ENCODE peak calls at places on chromosome 10, in six cellular contexts. G is NCI-H524, D is uterus, K is adipocyte, E is NCI-H1092, J is mucosa of descending colon. C is an unnamed sample.
A peak's percentile ranks its signal among the peaks of the same experiment; 100 is the strongest.

GRCh38 chr10:59622320-59622901 is 87.2 kb downstream of the SLC16A9 start:
- DNase-seq in D (peak; percentile 37), K (peak; percentile 67), E (peak; percentile 12), G (peak; percentile 1), J (peak; percentile 65), C (peak; percentile 30)

GRCh38 chr10:92891885-92892705 is 43.8 kb downstream of the EXOC6 start:
- DNase-seq in K (peak; percentile 53), E (no peak), G (no peak), J (peak; percentile 72), D (peak; percentile 27), C (no peak)

GRCh38 chr10:338176-339037 is 203.2 kb downstream of the ZMYND11 start:
- DNase-seq in K (no peak), E (no peak), D (no peak), G (no peak), J (no peak), C (no peak)

GRCh38 chr10:31129261-31129660 is 97.6 kb upstream of the ZNF438 start:
- DNase-seq in G (no peak), D (peak; percentile 90), K (peak; percentile 70), J (no peak), E (no peak), C (no peak)

GRCh38 chr10:96276831-96277230 is 5.5 kb upstream of the BLNK start:
- DNase-seq in G (no peak), J (no peak), E (no peak), D (no peak), K (no peak), C (no peak)

GRCh38 chr10:44478040-44478439 is 93.1 kb upstream of the CXCL12 start:
- DNase-seq in E (no peak), D (no peak), J (no peak), G (no peak), K (no peak), C (no peak)

GRCh38 chr10:112919721-112920120 is 30.3 kb upstream of the TCF7L2 start:
- DNase-seq in J (no peak), D (no peak), E (no peak), K (peak; percentile 58), G (no peak), C (no peak)

GRCh38 chr10:28939352-28940157 is 262.2 kb downstream of the BAMBI start:
- DNase-seq in E (peak; percentile 97), K (no peak), J (no peak), D (peak; percentile 73), G (peak; percentile 23), C (peak; percentile 5)

GRCh38 chr10:60236869-60237524 is 152.7 kb downstream of the ANK3 start:
- DNase-seq in D (no peak), E (no peak), G (no peak), K (peak; percentile 57), J (peak; percentile 35), C (no peak)

GRCh38 chr10:121092341-121093099 is 241.4 kb downstream of the WDR11 start:
- DNase-seq in G (no peak), J (no peak), E (no peak), D (no peak), K (no peak), C (no peak)

GRCh38 chr10:108393111-108393510 is 1228.6 kb upstream of the SORCS1 start:
- DNase-seq in E (no peak), J (no peak), D (no peak), G (no peak), K (peak; percentile 64), C (no peak)

GRCh38 chr10:27743736-27744477 is 1.7 kb downstream of the MKX start:
- DNase-seq in E (no peak), D (peak; percentile 16), K (peak; percentile 63), G (no peak), J (peak; percentile 20), C (no peak)

GRCh38 chr10:92087750-92088395 is 164.3 kb downstream of the BTAF1 start:
- DNase-seq in J (peak; percentile 51), E (peak; percentile 55), K (peak; percentile 88), G (peak; percentile 8), D (peak; percentile 72), C (peak; percentile 63)

GRCh38 chr10:93873427-93874115 is 20.2 kb upstream of the SLC35G1 start:
- DNase-seq in K (peak; percentile 78), J (no peak), G (no peak), D (no peak), E (no peak), C (peak; percentile 11)

GRCh38 chr10:34213193-34213804 is 601.8 kb downstream of the PARD3 start:
- DNase-seq in D (no peak), G (no peak), K (no peak), E (no peak), J (no peak), C (no peak)

C was measured in NCI-H2227 treated with DMSO at 0.1 percent for 48 hours.